ENCODE peak calls at places on chromosomes 4 and X, in nine cellular contexts. J, M, A, D, X, Y, C, W and U are unnamed samples.

GRCh38 chr4:88415982-88416381 is 37.3 kb downstream of the HERC6 start:
- DNase-seq in J (no peak), M (no peak), A (no peak), D (no peak), X (no peak), Y (no peak), C (no peak), W (no peak), U (no peak)

GRCh38 chrX:54166915-54167314 is 16.1 kb downstream of the FAM120C start:
- DNase-seq in J (peak), M (no peak), A (no peak), D (no peak), X (no peak), Y (no peak), C (no peak), W (no peak), U (no peak)

GRCh38 chr4:125517831-125518230 is 203.1 kb downstream of the FAT4 start:
- DNase-seq in J (peak), M (no peak), A (no peak), D (no peak), X (no peak), Y (no peak), C (no peak), W (no peak), U (no peak)

GRCh38 chr4:8515316-8516060 is 64.7 kb upstream of the GPR78 start:
- DNase-seq in J (peak), M (no peak), A (no peak), D (no peak), X (no peak), Y (no peak), C (no peak), W (no peak), U (no peak)

GRCh38 chr4:109738104-109738872 is 8.4 kb upstream of the PLA2G12A start:
- DNase-seq in J (no peak), M (no peak), A (no peak), D (no peak), X (no peak), Y (no peak), C (no peak), W (no peak), U (no peak)

GRCh38 chr4:105619193-105619931 is 66.9 kb downstream of the ARHGEF38 start:
- DNase-seq in J (peak), M (no peak), A (peak), D (peak), X (no peak), Y (peak), C (no peak), W (no peak), U (peak)

GRCh38 chr4:78569291-78569821 is 17.8 kb downstream of the ANXA3 start:
- DNase-seq in J (peak), M (no peak), A (no peak), D (peak), X (no peak), Y (no peak), C (no peak), W (no peak), U (no peak)

GRCh38 chr4:153452661-153453378 is 13.3 kb upstream of the TMEM131L start:
- DNase-seq in J (no peak), M (no peak), A (no peak), D (no peak), X (no peak), Y (no peak), C (no peak), W (no peak), U (no peak)

GRCh38 chr4:153488006-153488718 is 22.0 kb downstream of the TMEM131L start:
- DNase-seq in J (peak), M (peak), A (peak), D (peak), X (no peak), Y (no peak), C (no peak), W (no peak), U (no peak)

GRCh38 chr4:48899950-48900349 is 6.6 kb downstream of the OCIAD2 start:
- DNase-seq in J (peak), M (no peak), A (no peak), D (no peak), X (no peak), Y (no peak), C (no peak), W (no peak), U (no peak)

GRCh38 chr4:22391548-22391947 is 124.3 kb downstream of the ADGRA3 start:
- DNase-seq in J (peak), M (no peak), A (no peak), D (no peak), X (no peak), Y (no peak), C (no peak), W (no peak), U (no peak)

GRCh38 chr4:107913283-107913899 is 18.0 kb upstream of the CYP2U1 start:
- DNase-seq in J (peak), M (peak), A (no peak), D (peak), X (peak), Y (no peak), C (peak), W (no peak), U (no peak)

GRCh38 chrX:107766470-107767140 is 9.0 kb downstream of the TSC22D3 start:
- DNase-seq in J (peak), M (no peak), A (no peak), D (peak), X (peak), Y (peak), C (no peak), W (peak), U (peak)

GRCh38 chr4:111923786-111924185 is 221.5 kb upstream of the FAM241A start:
- DNase-seq in J (no peak), M (no peak), A (no peak), D (peak), X (no peak), Y (no peak), C (no peak), W (no peak), U (no peak)

DNA sequence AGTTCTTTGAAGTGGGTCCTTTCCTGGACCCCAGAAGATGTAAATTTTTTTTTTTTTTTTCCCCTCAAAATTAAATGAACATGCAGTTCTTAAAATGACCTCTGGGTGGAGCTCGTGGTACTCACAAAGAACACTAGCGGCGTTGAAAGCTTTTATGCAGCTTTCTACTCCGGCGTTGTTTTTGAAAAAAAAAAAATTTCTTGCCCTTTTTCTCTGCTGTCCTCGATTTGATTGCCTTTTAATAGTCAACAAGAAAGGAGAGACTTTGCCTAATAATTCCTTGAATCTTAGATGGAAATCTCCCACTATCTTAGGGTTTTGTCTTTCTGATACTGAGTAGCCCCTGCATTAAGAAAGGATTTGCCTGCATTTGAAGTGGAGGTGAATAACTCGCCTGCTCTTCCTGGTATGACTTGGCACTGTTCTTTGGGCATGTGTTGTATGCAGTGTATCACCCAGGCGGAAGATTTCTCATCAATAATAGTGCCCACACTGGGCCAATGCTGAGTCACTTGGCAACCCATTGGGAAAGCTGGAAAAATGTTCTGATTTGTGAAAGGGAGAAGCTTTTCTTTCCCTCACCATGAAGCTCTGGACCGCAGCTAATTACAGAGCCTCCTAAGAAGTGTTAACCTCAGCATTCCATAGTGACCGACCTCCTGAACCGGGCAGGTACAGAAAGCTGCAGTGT is 104.0 kb downstream of the PHEX start:
- DNase-seq in J (peak), M (peak), A (no peak), D (peak), X (no peak), Y (no peak), C (peak), W (no peak), U (no peak)
- TF ChIP-seq CTCF in J (peak), M (peak), A (peak), D (peak), X (peak), Y (peak), C (peak), W (peak), U (peak)

DNA sequence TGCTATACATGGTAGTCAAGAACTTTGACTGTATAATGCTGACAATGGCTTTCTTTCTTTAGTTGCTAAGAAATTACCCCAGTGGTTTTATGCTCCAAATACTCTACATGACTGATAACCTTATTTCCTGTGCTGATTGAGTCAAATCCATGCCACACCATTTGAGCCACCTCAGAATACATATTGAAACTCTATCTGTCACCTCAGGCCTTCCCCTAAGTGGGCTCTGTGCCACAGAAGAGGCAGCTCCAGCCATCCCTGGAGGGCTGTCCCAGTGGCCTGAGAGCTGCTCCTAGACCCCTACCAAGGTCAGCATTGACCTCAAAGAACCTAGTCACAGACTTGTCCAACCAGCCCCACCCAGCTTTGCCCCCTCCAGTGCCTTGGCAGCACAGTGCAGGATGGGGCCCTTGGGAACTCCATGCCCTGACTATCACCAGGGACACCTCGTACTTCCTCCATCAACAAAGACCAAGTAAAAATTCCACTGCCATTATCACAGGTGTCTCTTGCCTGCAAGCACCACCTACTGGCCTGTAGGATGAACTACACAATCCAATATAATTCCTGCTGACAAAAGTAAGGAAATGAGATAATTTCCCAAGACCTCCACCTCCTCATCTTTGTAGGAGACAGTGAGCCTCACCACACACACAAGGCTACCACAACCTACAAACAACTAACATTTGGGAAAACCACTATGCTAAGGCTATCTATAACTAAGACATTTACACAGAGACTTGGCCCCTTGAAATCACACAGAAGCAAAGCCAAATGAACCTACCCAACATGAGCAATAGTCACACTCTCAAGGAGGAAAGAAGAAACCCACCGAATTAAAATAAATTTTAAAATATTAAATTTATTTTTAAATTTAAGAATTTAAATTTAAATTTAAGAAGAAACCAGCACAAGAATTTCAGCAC is 239.9 kb downstream of the NKX6-1 start:
- DNase-seq in J (peak), M (peak), A (no peak), D (peak), X (no peak), Y (peak), C (peak), W (no peak), U (no peak)
- TF ChIP-seq CTCF in J (peak), M (peak), A (peak), D (peak), X (no peak), Y (peak), C (peak), W (no peak), U (peak)

DNA sequence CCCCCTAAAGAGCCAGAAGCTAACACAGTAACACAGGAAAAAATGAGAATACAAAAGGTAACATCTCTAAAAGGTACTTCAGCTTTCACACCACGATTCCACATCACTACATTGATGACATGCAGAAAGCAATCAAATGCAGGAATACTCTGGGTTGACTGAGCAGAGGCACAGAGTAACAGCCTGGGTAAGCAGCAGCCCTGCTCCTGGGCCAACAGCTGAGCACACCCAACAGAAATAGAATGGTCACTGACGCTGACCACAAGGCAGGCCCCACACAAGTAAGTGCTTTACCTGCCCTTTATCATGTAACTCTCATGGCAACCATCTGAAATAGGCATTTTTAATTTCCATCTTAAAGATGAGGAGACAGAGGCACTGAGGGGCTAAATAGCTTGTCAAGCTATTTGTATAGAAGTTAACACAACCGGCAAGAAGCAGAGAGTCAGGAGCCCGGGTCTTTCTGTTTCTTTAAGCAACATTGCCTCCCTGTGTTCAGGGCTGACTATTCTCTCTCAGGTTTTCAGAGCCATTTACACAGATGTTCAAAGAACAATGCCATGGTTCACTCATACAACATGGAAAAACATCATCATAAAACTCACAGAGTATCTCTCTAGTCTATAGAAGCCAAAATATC is 168.9 kb downstream of the ZNF674 start:
- DNase-seq in J (peak), M (peak), A (no peak), D (peak), X (no peak), Y (no peak), C (no peak), W (no peak), U (no peak)
- TF ChIP-seq CTCF in J (peak), M (no peak), A (peak), D (peak), X (peak), Y (peak), C (peak), W (no peak), U (peak)

GRCh38 chr4:23455482-23455881 is 434.4 kb downstream of the PPARGC1A start:
- DNase-seq in J (peak), M (no peak), A (no peak), D (peak), X (no peak), Y (no peak), C (no peak), W (no peak), U (no peak)
- TF ChIP-seq CTCF in J (no peak), M (no peak), A (peak), D (peak), X (no peak), Y (peak), C (no peak), W (no peak), U (peak)

GRCh38 chr4:101597204-101597603 is 193.3 kb upstream of the BANK1 start:
- DNase-seq in J (peak), M (peak), A (no peak), D (peak), X (no peak), Y (no peak), C (no peak), W (no peak), U (no peak)
- TF ChIP-seq CTCF in J (peak), M (peak), A (no peak), D (no peak), X (no peak), Y (peak), C (no peak), W (no peak), U (no peak)